ENCODE peak calls at places on chromosome 9, in four cellular contexts. One of them, this sample, is unnamed.

GRCh38 chr9:33168941-33169544 is 1.9 kb upstream of the B4GALT1 start:
- DNase-seq in adrenal gland: no peak
- DNase-seq in GM23338: no peak
- DNase-seq in mesendoderm: no peak
- DNase-seq in this sample: no peak

GRCh38 chr9:123174887-123175518 is 93.4 kb downstream of the STRBP start:
- DNase-seq in adrenal gland: no peak
- DNase-seq in GM23338: peak; percentile 91
- DNase-seq in mesendoderm: no peak
- DNase-seq in this sample: no peak

GRCh38 chr9:3040761-3041160 is 196.9 kb upstream of the PUM3 start:
- DNase-seq in adrenal gland: no peak
- DNase-seq in GM23338: no peak
- DNase-seq in mesendoderm: no peak
- DNase-seq in this sample: no peak

GRCh38 chr9:133956520-133957076 is 35.5 kb downstream of the VAV2 start:
- DNase-seq in adrenal gland: peak; percentile 62
- DNase-seq in GM23338: peak; percentile 51
- DNase-seq in mesendoderm: peak; percentile 44
- DNase-seq in this sample: no peak

GRCh38 chr9:113609562-113610318 is 146.2 kb downstream of the RGS3 start:
- DNase-seq in adrenal gland: peak; percentile 93
- DNase-seq in GM23338: peak; percentile 81
- DNase-seq in mesendoderm: peak; percentile 88
- DNase-seq in this sample: peak; percentile 77

GRCh38 chr9:137977572-137978261 is 100.1 kb downstream of the CACNA1B start:
- DNase-seq in adrenal gland: no peak
- DNase-seq in GM23338: no peak
- DNase-seq in mesendoderm: no peak
- DNase-seq in this sample: no peak

GRCh38 chr9:113462781-113463286 is 693 bp upstream of the RGS3 start:
- DNase-seq in adrenal gland: no peak
- DNase-seq in GM23338: no peak
- DNase-seq in mesendoderm: no peak
- DNase-seq in this sample: no peak

GRCh38 chr9:87276851-87277251 is 220.8 kb upstream of the DAPK1 start:
- DNase-seq in adrenal gland: no peak
- DNase-seq in GM23338: no peak
- DNase-seq in mesendoderm: no peak
- DNase-seq in this sample: no peak

GRCh38 chr9:109811876-109812275 is 31.9 kb downstream of the PALM2AKAP2 start:
- DNase-seq in adrenal gland: no peak
- DNase-seq in GM23338: no peak
- DNase-seq in mesendoderm: no peak
- DNase-seq in this sample: no peak

GRCh38 chr9:98262056-98262455 is 6.6 kb upstream of the TBC1D2 start:
- DNase-seq in adrenal gland: no peak
- DNase-seq in GM23338: no peak
- DNase-seq in mesendoderm: no peak
- DNase-seq in this sample: no peak

GRCh38 chr9:127039492-127039891 is 82.9 kb downstream of the ANGPTL2 start:
- DNase-seq in adrenal gland: no peak
- DNase-seq in GM23338: no peak
- DNase-seq in mesendoderm: no peak
- DNase-seq in this sample: no peak

GRCh38 chr9:137982132-137982666 is 104.6 kb downstream of the CACNA1B start:
- DNase-seq in adrenal gland: no peak
- DNase-seq in GM23338: no peak
- DNase-seq in mesendoderm: no peak
- DNase-seq in this sample: no peak

DNA sequence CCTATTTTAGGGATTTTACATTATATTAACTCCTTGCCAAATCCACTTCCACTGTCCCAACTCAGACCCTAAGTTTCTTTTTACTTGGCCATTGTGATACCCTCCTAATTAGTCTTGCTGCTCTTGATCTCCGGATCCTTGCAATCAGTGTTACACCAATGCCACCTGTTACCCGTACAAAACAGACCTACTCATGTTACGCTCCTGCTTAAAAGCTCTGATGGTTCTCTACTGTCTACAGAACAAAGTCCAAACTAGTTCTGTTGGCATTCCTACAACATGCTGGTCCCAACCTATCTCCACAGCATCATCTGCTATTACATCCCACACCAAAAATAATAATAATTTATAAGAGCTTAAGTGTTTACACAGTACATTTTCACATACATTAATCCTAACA is 9.8 kb downstream of the ECPAS start:
- DNase-seq in adrenal gland: no peak
- DNase-seq in GM23338: peak; percentile 29
- DNase-seq in mesendoderm: no peak
- DNase-seq in this sample: no peak
- H3K4me1 ChIP-seq in adrenal gland: peaks cover 22% of the 10 kb centered on the region
- H3K4me1 ChIP-seq in GM23338: peaks cover 28% of the 10 kb centered on the region
- H3K4me1 ChIP-seq in mesendoderm: no peaks in the 10 kb centered on the region
- H3K4me1 ChIP-seq in this sample: no peaks in the 10 kb centered on the region

GRCh38 chr9:4494806-4495205 is 4.5 kb downstream of the SLC1A1 start:
- DNase-seq in adrenal gland: no peak
- DNase-seq in GM23338: no peak
- DNase-seq in mesendoderm: no peak
- DNase-seq in this sample: no peak

GRCh38 chr9:4494337-4494736 is 4.1 kb downstream of the SLC1A1 start:
- DNase-seq in adrenal gland: no peak
- DNase-seq in GM23338: no peak
- DNase-seq in mesendoderm: no peak
- DNase-seq in this sample: no peak

GRCh38 chr9:4496497-4496896 is 6.2 kb downstream of the SLC1A1 start:
- DNase-seq in adrenal gland: no peak
- DNase-seq in GM23338: no peak
- DNase-seq in mesendoderm: no peak
- DNase-seq in this sample: no peak

GRCh38 chr9:4497395-4497794 is 7.1 kb downstream of the SLC1A1 start:
- DNase-seq in adrenal gland: no peak
- DNase-seq in GM23338: no peak
- DNase-seq in mesendoderm: no peak
- DNase-seq in this sample: no peak

GRCh38 chr9:4495537-4495936 is 5.3 kb downstream of the SLC1A1 start:
- DNase-seq in adrenal gland: no peak
- DNase-seq in GM23338: no peak
- DNase-seq in mesendoderm: no peak
- DNase-seq in this sample: no peak
- H3K4me1 ChIP-seq in adrenal gland: peaks cover 11% of the 10 kb centered on the region
- H3K4me1 ChIP-seq in GM23338: peaks cover 6% of the 10 kb centered on the region
- H3K4me1 ChIP-seq in mesendoderm: peaks cover 2% of the 10 kb centered on the region
- H3K4me1 ChIP-seq in this sample: no peaks in the 10 kb centered on the region

GRCh38 chr9:92973700-92974099 is 26.4 kb downstream of the FGD3 start:
- DNase-seq in adrenal gland: no peak
- DNase-seq in GM23338: no peak
- DNase-seq in mesendoderm: no peak
- DNase-seq in this sample: no peak

GRCh38 chr9:92969516-92970466 is 22.5 kb downstream of the FGD3 start:
- DNase-seq in adrenal gland: no peak
- DNase-seq in GM23338: no peak
- DNase-seq in mesendoderm: no peak
- DNase-seq in this sample: no peak

GRCh38 chr9:92970467-92970923 is 23.2 kb downstream of the FGD3 start:
- DNase-seq in adrenal gland: no peak
- DNase-seq in GM23338: peak; percentile 95
- DNase-seq in mesendoderm: peak; percentile 87
- DNase-seq in this sample: no peak

GRCh38 chr9:92971776-92972175 is 24.5 kb downstream of the FGD3 start:
- DNase-seq in adrenal gland: no peak
- DNase-seq in GM23338: peak; percentile 36
- DNase-seq in mesendoderm: no peak
- DNase-seq in this sample: no peak

DNA sequence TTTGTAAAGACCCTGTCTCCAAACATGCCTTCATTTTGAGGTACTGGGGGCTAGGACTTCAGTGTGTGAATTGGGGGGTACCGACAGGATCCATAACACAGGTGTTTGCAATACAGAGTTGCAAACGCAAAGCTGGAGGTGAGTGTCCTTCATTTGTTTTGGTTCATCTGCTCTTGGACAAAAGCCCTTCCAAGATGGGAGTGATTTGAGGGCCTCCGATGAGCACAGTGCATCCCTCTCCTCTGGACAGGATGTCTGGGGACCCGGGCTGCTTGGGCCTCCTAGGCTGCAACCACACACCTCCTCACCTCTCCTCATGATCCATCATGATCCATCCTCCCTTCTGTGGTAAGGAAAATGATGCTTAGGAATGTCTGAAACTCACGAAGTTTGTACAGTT is 23.8 kb downstream of the FGD3 start:
- DNase-seq in adrenal gland: no peak
- DNase-seq in GM23338: no peak
- DNase-seq in mesendoderm: no peak
- DNase-seq in this sample: no peak
- H3K4me1 ChIP-seq in adrenal gland: no peaks in the 10 kb centered on the region
- H3K4me1 ChIP-seq in GM23338: peaks cover 32% of the 10 kb centered on the region
- H3K4me1 ChIP-seq in mesendoderm: no peaks in the 10 kb centered on the region
- H3K4me1 ChIP-seq in this sample: no peaks in the 10 kb centered on the region

GRCh38 chr9:93033541-93033940 is 25.0 kb upstream of the SUSD3 start:
- DNase-seq in adrenal gland: no peak
- DNase-seq in GM23338: no peak
- DNase-seq in mesendoderm: no peak
- DNase-seq in this sample: no peak

GRCh38 chr9:93035106-93035660 is 23.3 kb upstream of the SUSD3 start:
- DNase-seq in adrenal gland: no peak
- DNase-seq in GM23338: no peak
- DNase-seq in mesendoderm: no peak
- DNase-seq in this sample: no peak

GRCh38 chr9:93037476-93037971 is 21.0 kb upstream of the SUSD3 start:
- DNase-seq in adrenal gland: no peak
- DNase-seq in GM23338: no peak
- DNase-seq in mesendoderm: no peak
- DNase-seq in this sample: no peak

GRCh38 chr9:93036887-93037475 is 21.5 kb upstream of the SUSD3 start:
- DNase-seq in adrenal gland: no peak
- DNase-seq in GM23338: no peak
- DNase-seq in mesendoderm: no peak
- DNase-seq in this sample: no peak

DNA sequence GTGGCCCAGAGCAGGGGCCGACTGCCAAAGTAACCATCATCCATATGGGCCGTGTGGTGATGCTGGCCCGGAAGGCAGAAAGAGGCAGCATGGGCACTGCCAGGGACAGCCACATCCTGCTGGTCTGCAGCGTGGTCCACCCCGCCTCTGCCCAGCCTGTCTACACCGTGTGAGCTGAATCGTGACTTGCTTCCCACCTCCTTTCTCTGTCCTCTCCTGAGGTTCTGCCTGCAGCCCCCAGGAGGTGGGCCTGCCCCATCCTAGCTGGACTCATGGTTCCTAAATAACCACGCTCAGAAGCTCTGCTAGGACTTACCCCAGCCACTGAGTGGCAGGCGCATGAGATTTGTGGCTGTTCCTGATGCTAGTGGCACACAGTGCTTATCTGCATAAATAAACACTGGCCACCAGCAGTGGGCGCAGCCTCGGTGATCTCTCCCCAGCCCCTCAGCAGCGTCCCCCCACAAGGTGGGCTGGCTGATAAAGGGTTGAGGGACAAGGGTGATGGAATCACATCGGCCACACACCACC is 22.6 kb upstream of the SUSD3 start:
- DNase-seq in adrenal gland: no peak
- DNase-seq in GM23338: no peak
- DNase-seq in mesendoderm: no peak
- DNase-seq in this sample: no peak
- H3K4me1 ChIP-seq in adrenal gland: no peaks in the 10 kb centered on the region
- H3K4me1 ChIP-seq in GM23338: no peaks in the 10 kb centered on the region
- H3K4me1 ChIP-seq in mesendoderm: no peaks in the 10 kb centered on the region
- H3K4me1 ChIP-seq in this sample: no peaks in the 10 kb centered on the region

DNA sequence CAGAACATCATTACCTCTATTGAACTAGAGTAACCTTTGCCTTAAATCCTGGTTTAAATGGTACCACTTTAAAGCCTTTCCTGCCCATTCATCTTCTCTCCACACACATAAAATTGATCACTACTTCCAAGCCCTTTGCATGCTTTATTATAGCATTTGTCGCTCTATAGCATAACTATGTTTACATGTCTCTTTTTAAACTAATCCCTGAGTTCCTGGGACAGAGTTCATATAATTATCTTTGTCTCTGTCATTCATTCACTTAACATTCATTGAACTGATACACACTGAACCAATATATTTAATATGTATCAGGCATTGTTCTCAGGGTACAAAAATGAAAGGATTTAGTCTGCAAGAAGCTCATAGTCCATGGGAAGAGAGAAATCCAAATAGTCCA is 37.3 kb downstream of the RECK start:
- DNase-seq in adrenal gland: no peak
- DNase-seq in GM23338: no peak
- DNase-seq in mesendoderm: no peak
- DNase-seq in this sample: no peak
- H3K4me1 ChIP-seq in adrenal gland: peaks cover 7% of the 10 kb centered on the region
- H3K4me1 ChIP-seq in GM23338: no peaks in the 10 kb centered on the region
- H3K4me1 ChIP-seq in mesendoderm: no peaks in the 10 kb centered on the region
- H3K4me1 ChIP-seq in this sample: peaks cover 8% of the 10 kb centered on the region

GRCh38 chr9:135131488-135131887 is 44.0 kb downstream of the OLFM1 start:
- DNase-seq in adrenal gland: no peak
- DNase-seq in GM23338: no peak
- DNase-seq in mesendoderm: no peak
- DNase-seq in this sample: no peak

GRCh38 chr9:135126480-135127187 is 39.2 kb downstream of the OLFM1 start:
- DNase-seq in adrenal gland: peak; percentile 90
- DNase-seq in GM23338: no peak
- DNase-seq in mesendoderm: peak; percentile 44
- DNase-seq in this sample: no peak

GRCh38 chr9:135129137-135129695 is 41.7 kb downstream of the OLFM1 start:
- DNase-seq in adrenal gland: no peak
- DNase-seq in GM23338: no peak
- DNase-seq in mesendoderm: no peak
- DNase-seq in this sample: no peak

GRCh38 chr9:135130266-135130976 is 43.0 kb downstream of the OLFM1 start:
- DNase-seq in adrenal gland: no peak
- DNase-seq in GM23338: no peak
- DNase-seq in mesendoderm: peak; percentile 54
- DNase-seq in this sample: no peak

GRCh38 chr9:135128035-135128670 is 40.7 kb downstream of the OLFM1 start:
- DNase-seq in adrenal gland: no peak
- DNase-seq in GM23338: no peak
- DNase-seq in mesendoderm: peak; percentile 26
- DNase-seq in this sample: no peak
- H3K4me1 ChIP-seq in adrenal gland: no peaks in the 10 kb centered on the region
- H3K4me1 ChIP-seq in GM23338: no peaks in the 10 kb centered on the region
- H3K4me1 ChIP-seq in mesendoderm: peaks cover 4% of the 10 kb centered on the region
- H3K4me1 ChIP-seq in this sample: no peaks in the 10 kb centered on the region

This sample was measured in uterus.